ENCODE peak calls at places on chromosomes 5 and 9, in five cellular contexts. A is left ventricle myocardium superior, F is BJ, V is A673, L is GM12865. C is an unnamed sample.

GRCh38 chr9:108836771-108837170 is 19.0 kb downstream of the ACTL7B start:
- DNase-seq in V (no peak), F (no peak), L (no peak), A (no peak), C (no peak)

GRCh38 chr9:121743441-121744001 is 92.1 kb downstream of the DAB2IP start:
- DNase-seq in F (peak), A (peak), V (no peak), L (no peak), C (peak)

GRCh38 chr9:12798066-12798770 is 23.4 kb downstream of the LURAP1L start:
- DNase-seq in A (no peak), V (no peak), L (no peak), F (no peak), C (no peak)

GRCh38 chr9:35736201-35736633 is 3.8 kb downstream of the CREB3 start:
- DNase-seq in V (peak), L (peak), F (no peak), A (peak), C (no peak)

GRCh38 chr5:14595877-14596276 is 14.3 kb downstream of the OTULINL start:
- DNase-seq in V (no peak), F (no peak), A (no peak), L (no peak), C (no peak)

GRCh38 chr5:95711501-95712346 is 19.4 kb upstream of the RHOBTB3 start:
- DNase-seq in F (no peak), V (no peak), A (no peak), L (no peak), C (no peak)

GRCh38 chr5:89133975-89134374 is 251.0 kb upstream of the MEF2C start:
- DNase-seq in A (no peak), F (no peak), V (no peak), L (no peak), C (no peak)

GRCh38 chr9:121246821-121247511 is 21.0 kb upstream of the GSN start:
- DNase-seq in V (no peak), A (no peak), L (no peak), F (peak), C (no peak)

GRCh38 chr5:152274206-152274605 is 130.9 kb downstream of the NMUR2 start:
- DNase-seq in L (no peak), A (no peak), F (no peak), V (no peak), C (no peak)

GRCh38 chr5:129377504-129377903 is 82.6 kb upstream of the ADAMTS19 start:
- DNase-seq in L (peak), F (no peak), V (no peak), A (no peak), C (no peak)

GRCh38 chr5:158287643-158288228 is 428.8 kb upstream of the CLINT1 start:
- DNase-seq in F (peak), V (no peak), L (no peak), A (no peak), C (no peak)

GRCh38 chr5:124623265-124623664 is 123.2 kb downstream of the ZNF608 start:
- DNase-seq in A (no peak), L (no peak), V (no peak), F (no peak), C (no peak)

GRCh38 chr5:56440871-56441740 is 208.0 kb upstream of the ANKRD55 start:
- DNase-seq in F (peak), V (no peak), L (no peak), A (no peak), C (no peak)

GRCh38 chr5:56272765-56273164 is 39.6 kb upstream of the ANKRD55 start:
- DNase-seq in L (no peak), V (no peak), A (no peak), F (no peak), C (no peak)

GRCh38 chr5:33538201-33538600 is 97.4 kb downstream of the TARS1 start:
- DNase-seq in A (no peak), F (no peak), V (no peak), L (no peak), C (no peak)

GRCh38 chr9:123481209-123481865 is 125.3 kb downstream of the CRB2 start:
- DNase-seq in F (no peak), V (no peak), L (no peak), A (no peak), C (no peak)

GRCh38 chr5:138610468-138611294 is 35.5 kb upstream of the HSPA9 start:
- DNase-seq in A (peak), V (no peak), L (no peak), F (no peak), C (no peak)

GRCh38 chr5:109866051-109866450 is 176.3 kb downstream of the MAN2A1 start:
- DNase-seq in F (peak), V (no peak), L (no peak), A (no peak), C (no peak)